ENCODE peak calls at places on chromosomes 12 and 14, in nine cellular contexts. P, J, E, N, A, R, X, B and O are unnamed samples.
A peak's percentile ranks its signal among the peaks of the same experiment; 100 is the strongest.

GRCh38 chr14:57268161-57269067 is at the start of the genes AP5M1 and EXOC5:
- DNase-seq in R (peak; percentile 93), A (peak; percentile 90), X (peak; percentile 79), P (peak; percentile 91), B (peak; percentile 95), N (peak; percentile 85), J (peak; percentile 89), E (peak; percentile 29), O (peak; percentile 64)

GRCh38 chr12:132572106-132572505 is 38.3 kb downstream of the LRCOL1 start:
- DNase-seq in B (no peak), J (no peak), N (no peak), A (no peak), P (no peak), R (no peak), E (no peak), X (no peak), O (no peak)

GRCh38 chr12:100234166-100234565 is 32.7 kb downstream of the DEPDC4 start:
- DNase-seq in R (peak; percentile 13), N (no peak), X (no peak), A (no peak), E (no peak), B (no peak), P (peak; percentile 20), J (no peak), O (no peak)

GRCh38 chr12:16021666-16022065 is 110.5 kb downstream of the DERA start:
- DNase-seq in P (no peak), N (no peak), E (no peak), X (no peak), R (no peak), A (no peak), J (no peak), B (no peak), O (no peak)

GRCh38 chr14:50520947-50521815 is 11.2 kb downstream of the MAP4K5 start:
- DNase-seq in R (peak; percentile 62), X (peak; percentile 63), J (no peak), P (peak; percentile 74), A (no peak), N (no peak), E (peak; percentile 54), B (peak; percentile 19), O (peak; percentile 34)

GRCh38 chr12:127393896-127394295 is 873.1 kb upstream of the TMEM132C start:
- DNase-seq in R (peak; percentile 25), X (no peak), E (peak; percentile 45), N (no peak), B (no peak), A (no peak), P (peak; percentile 72), J (no peak), O (peak; percentile 19)

GRCh38 chr14:28515571-28515970 is 251.0 kb upstream of the FOXG1 start:
- DNase-seq in N (no peak), P (no peak), E (no peak), A (no peak), J (peak; percentile 7), R (peak; percentile 94), X (peak; percentile 55), B (no peak), O (no peak)

GRCh38 chr12:80838708-80839107 is 99.0 kb downstream of the LIN7A start:
- DNase-seq in N (no peak), E (no peak), X (no peak), P (peak; percentile 19), B (no peak), J (no peak), A (no peak), R (no peak), O (no peak)

GRCh38 chr14:75885829-75886228 is 96.0 kb downstream of the TGFB3 start:
- DNase-seq in E (peak; percentile 54), R (peak; percentile 38), P (peak; percentile 92), X (no peak), B (no peak), A (no peak), J (no peak), N (no peak), O (no peak)

GRCh38 chr12:113439606-113440030 is 17.4 kb downstream of the SDSL start:
- DNase-seq in R (peak; percentile 50), B (no peak), P (peak; percentile 21), A (peak; percentile 57), X (no peak), J (peak; percentile 80), N (no peak), E (no peak), O (no peak)

GRCh38 chr12:94134226-94134795 is 14.1 kb upstream of the PLXNC1 start:
- DNase-seq in P (peak; percentile 67), N (no peak), R (peak; percentile 72), B (no peak), E (peak; percentile 3), A (no peak), X (peak; percentile 38), J (peak; percentile 24), O (peak; percentile 35)

GRCh38 chr12:10196210-10196609 is 16.5 kb upstream of the GABARAPL1 start:
- DNase-seq in A (no peak), B (no peak), E (no peak), X (no peak), P (no peak), N (no peak), R (no peak), J (no peak), O (no peak)

GRCh38 chr14:101459392-101459900 is 101.8 kb upstream of the DIO3 start:
- DNase-seq in P (no peak), X (no peak), A (no peak), E (no peak), B (no peak), N (no peak), R (no peak), J (no peak), O (no peak)

GRCh38 chr12:124695861-124696260 is 128.4 kb upstream of the NCOR2 start:
- DNase-seq in J (no peak), A (no peak), E (no peak), N (no peak), B (no peak), R (peak; percentile 33), P (no peak), X (no peak), O (no peak)

GRCh38 chr12:108784270-108784669 is 53.0 kb upstream of the CORO1C start:
- DNase-seq in R (no peak), B (no peak), A (no peak), E (no peak), P (no peak), N (no peak), X (no peak), J (no peak), O (no peak)

GRCh38 chr12:4855121-4855924 is 54.4 kb upstream of the KCNA1 start:
- DNase-seq in B (peak; percentile 57), N (peak; percentile 25), A (no peak), E (peak; percentile 33), J (peak; percentile 72), X (peak; percentile 84), P (peak; percentile 79), R (peak; percentile 82), O (peak; percentile 36)

GRCh38 chr12:27246774-27247173 is 2.7 kb downstream of the STK38L start:
- DNase-seq in R (peak; percentile 12), A (no peak), E (no peak), X (no peak), J (no peak), B (no peak), N (no peak), P (no peak), O (no peak)

GRCh38 chr12:88665051-88665450 is 84.8 kb upstream of the KITLG start:
- DNase-seq in N (no peak), B (no peak), P (peak; percentile 71), R (peak; percentile 49), A (no peak), X (peak; percentile 23), J (no peak), E (no peak), O (no peak)

GRCh38 chr14:97458302-97459137 is 661.3 kb downstream of the VRK1 start:
- DNase-seq in R (no peak), E (no peak), J (peak; percentile 30), A (no peak), B (peak; percentile 28), X (no peak), N (peak; percentile 15), P (peak; percentile 3), O (no peak)

GRCh38 chr14:63544641-63545234 is 1.6 kb upstream of the PPP2R5E start:
- DNase-seq in B (no peak), X (peak; percentile 11), E (no peak), J (no peak), R (peak; percentile 55), N (no peak), A (no peak), P (peak; percentile 34), O (no peak)
- TF ChIP-seq CTCF in B (peak; percentile 20), X (peak; percentile 74), E (peak; percentile 43), J (no peak), R (peak; percentile 70), N (peak; percentile 39), A (peak; percentile 24), P (peak; percentile 80), O (peak; percentile 78)

GRCh38 chr12:71551529-71551928 is 111.9 kb downstream of the LGR5 start:
- DNase-seq in J (no peak), R (peak; percentile 43), E (no peak), N (no peak), A (no peak), P (peak; percentile 45), X (peak; percentile 9), B (no peak), O (peak; percentile 7)
- TF ChIP-seq CTCF in J (no peak), R (peak; percentile 44), E (peak; percentile 47), N (no peak), A (no peak), P (peak; percentile 63), X (peak; percentile 56), B (peak; percentile 15), O (peak; percentile 52)

GRCh38 chr14:61492474-61492873 is 171.1 kb downstream of the PRKCH start:
- DNase-seq in J (no peak), N (no peak), X (no peak), E (no peak), B (no peak), R (no peak), A (no peak), P (no peak), O (no peak)
- TF ChIP-seq CTCF in J (no peak), N (no peak), X (no peak), E (no peak), B (no peak), R (no peak), A (no peak), P (peak; percentile 2), O (no peak)

GRCh38 chr12:69392146-69392928 is 32.8 kb downstream of the YEATS4 start:
- DNase-seq in X (no peak), A (no peak), B (no peak), N (no peak), E (no peak), J (no peak), P (no peak), R (peak; percentile 25), O (no peak)

GRCh38 chr12:69389836-69390235 is 30.3 kb downstream of the YEATS4 start:
- DNase-seq in R (peak; percentile 93), P (peak; percentile 62), E (peak; percentile 31), B (no peak), J (no peak), N (no peak), A (no peak), X (no peak), O (no peak)

GRCh38 chr12:69385038-69385437 is 25.5 kb downstream of the YEATS4 start:
- DNase-seq in X (no peak), N (no peak), J (no peak), R (no peak), B (no peak), P (no peak), E (no peak), A (no peak), O (no peak)

GRCh38 chr12:69386921-69387320 is 27.4 kb downstream of the YEATS4 start:
- DNase-seq in A (no peak), X (no peak), B (no peak), R (no peak), P (no peak), E (no peak), N (no peak), J (no peak), O (no peak)

GRCh38 chr12:69388371-69388770 is 28.8 kb downstream of the YEATS4 start:
- DNase-seq in N (no peak), E (peak; percentile 29), A (no peak), R (peak; percentile 87), P (peak; percentile 77), B (no peak), J (no peak), X (peak; percentile 65), O (peak; percentile 47)
- TF ChIP-seq CTCF in N (peak; percentile 42), E (peak; percentile 44), A (no peak), R (peak; percentile 76), P (peak; percentile 87), B (peak; percentile 39), J (peak; percentile 63), X (peak; percentile 34), O (peak; percentile 70)